ENCODE peak calls at places on chromosomes 16 and 17, in five cellular contexts. M is prostate gland, H is AG10803, Q is endodermal cell, S is heart left ventricle. A is an unnamed sample.
A peak's percentile ranks its signal among the peaks of the same experiment; 100 is the strongest.

GRCh38 chr17:80843741-80844156 is 147.9 kb upstream of the CHMP6 start:
- DNase-seq in M (no peak), H (no peak), Q (no peak), S (peak; percentile 21), A (no peak)

GRCh38 chr16:80198265-80198994 is 342.4 kb upstream of the DYNLRB2 start:
- DNase-seq in M (no peak), H (no peak), Q (peak; percentile 74), S (no peak), A (no peak)

GRCh38 chr16:12187939-12188673 is 211.6 kb downstream of the SNX29 start:
- DNase-seq in M (no peak), H (peak; percentile 81), Q (no peak), S (no peak), A (no peak)

GRCh38 chr16:2828521-2828840 is 1.6 kb upstream of the ZG16B start:
- DNase-seq in M (no peak), H (no peak), Q (no peak), S (no peak), A (no peak)

GRCh38 chr17:43950554-43950953 is 3.2 kb downstream of the PYY start:
- DNase-seq in M (no peak), H (no peak), Q (no peak), S (no peak), A (no peak)

GRCh38 chr17:64472564-64472963 is 23.6 kb downstream of the MILR1 start:
- DNase-seq in M (no peak), H (no peak), Q (no peak), S (no peak), A (no peak)

GRCh38 chr16:86894168-86894567 is 315.8 kb downstream of the FOXL1 start:
- DNase-seq in M (no peak), H (no peak), Q (no peak), S (peak; percentile 31), A (no peak)

GRCh38 chr17:43536236-43537088 is 9.7 kb downstream of the ETV4 start:
- DNase-seq in M (no peak), H (peak; percentile 79), Q (no peak), S (no peak), A (no peak)

GRCh38 chr16:85113913-85114312 is 1.6 kb upstream of the CIBAR2 start:
- DNase-seq in M (no peak), H (no peak), Q (no peak), S (no peak), A (no peak)

GRCh38 chr17:21353326-21354010 is 22.7 kb upstream of the KCNJ12 start:
- DNase-seq in M (no peak), H (peak; percentile 71), Q (no peak), S (peak; percentile 37), A (no peak)

GRCh38 chr17:20944014-20944905 is 98.6 kb downstream of the USP22 start:
- DNase-seq in M (peak; percentile 80), H (no peak), Q (peak; percentile 93), S (no peak), A (peak; percentile 29)

GRCh38 chr17:81509048-81509686 is 3.4 kb downstream of the ACTG1 start:
- DNase-seq in M (no peak), H (no peak), Q (peak; percentile 78), S (no peak), A (no peak)

GRCh38 chr16:67179421-67180080 is 4.2 kb downstream of the MATCAP1 start:
- DNase-seq in M (no peak), H (no peak), Q (peak; percentile 74), S (no peak), A (no peak)

GRCh38 chr16:16096161-16096857 is 127.0 kb downstream of the ABCC6 start:
- DNase-seq in M (peak; percentile 24), H (peak; percentile 75), Q (no peak), S (no peak), A (no peak)

GRCh38 chr17:73340093-73340596 is 28.3 kb upstream of the CDC42EP4 start:
- DNase-seq in M (no peak), H (peak; percentile 94), Q (no peak), S (no peak), A (no peak)

DNA sequence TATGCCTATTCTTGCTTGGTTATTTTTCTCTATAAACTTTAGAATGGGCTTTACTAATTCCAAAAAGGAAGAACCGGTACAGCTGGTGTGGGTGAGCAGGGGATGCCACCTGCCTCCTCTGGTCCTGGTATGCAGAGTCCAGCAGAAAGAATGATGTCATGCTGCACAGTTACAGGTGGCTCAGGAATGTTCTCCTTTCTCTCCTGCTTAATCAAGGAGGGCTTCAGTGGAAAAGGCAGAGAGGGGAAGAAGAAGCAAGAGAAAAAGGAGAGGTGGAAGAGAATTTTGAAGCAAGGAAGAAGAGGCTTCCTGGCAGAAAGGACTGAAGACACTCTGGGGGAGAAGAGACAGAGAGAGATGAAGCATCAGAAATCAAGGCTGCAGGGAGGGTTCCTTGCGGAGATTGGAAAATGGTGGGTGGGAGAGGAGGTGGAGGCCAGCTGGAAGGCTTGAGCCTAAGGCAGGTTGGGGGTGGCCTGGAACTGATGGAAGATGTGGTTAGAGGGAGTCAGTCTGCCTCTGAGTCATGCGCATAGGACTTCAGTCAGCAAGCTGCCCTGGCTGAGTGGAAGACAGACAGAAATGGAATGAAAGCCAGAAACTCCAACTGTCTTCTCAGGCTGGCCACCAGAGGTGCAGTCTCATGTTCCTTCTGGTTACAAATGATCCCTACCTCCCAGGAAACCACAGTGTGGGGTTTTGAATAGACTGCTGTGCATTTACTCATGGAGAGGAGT is 64.6 kb upstream of the CRHR1 start:
- DNase-seq in M (peak; percentile 13), H (peak; percentile 78), Q (peak; percentile 84), S (no peak), A (no peak)
- TF ChIP-seq CTCF in M (peak; percentile 66), H (peak; percentile 69), Q (peak; percentile 71), S (peak; percentile 24), A (no peak)

DNA sequence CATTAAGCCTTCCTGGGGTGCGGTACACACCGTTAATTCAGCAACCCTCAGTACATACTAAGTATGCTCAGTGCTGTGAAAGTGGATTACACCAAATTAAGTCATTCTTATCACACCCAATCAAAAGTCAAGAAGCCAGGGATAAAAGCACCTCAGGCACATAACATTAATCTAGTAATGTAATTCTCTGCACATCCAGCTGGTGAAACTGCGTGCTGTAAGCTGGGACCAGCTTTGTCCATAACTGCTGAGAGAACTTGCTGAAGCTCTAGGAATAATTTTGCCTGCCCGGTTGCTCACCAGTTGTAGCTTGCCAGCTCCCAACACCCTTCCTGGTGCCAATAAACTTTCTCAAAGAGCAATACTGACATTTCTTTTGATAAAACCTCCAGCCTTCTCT is 44.9 kb downstream of the SLC47A1 start:
- DNase-seq in M (no peak), H (no peak), Q (no peak), S (no peak), A (no peak)
- TF ChIP-seq CTCF in M (no peak), H (peak; percentile 4), Q (no peak), S (no peak), A (no peak)

GRCh38 chr16:21684199-21684598 is 20.4 kb downstream of the OTOA start:
- DNase-seq in M (peak; percentile 4), H (no peak), Q (peak; percentile 80), S (no peak), A (no peak)
- TF ChIP-seq CTCF in M (no peak), H (peak; percentile 39), Q (peak; percentile 77), S (peak; percentile 28), A (peak; percentile 50)

DNA sequence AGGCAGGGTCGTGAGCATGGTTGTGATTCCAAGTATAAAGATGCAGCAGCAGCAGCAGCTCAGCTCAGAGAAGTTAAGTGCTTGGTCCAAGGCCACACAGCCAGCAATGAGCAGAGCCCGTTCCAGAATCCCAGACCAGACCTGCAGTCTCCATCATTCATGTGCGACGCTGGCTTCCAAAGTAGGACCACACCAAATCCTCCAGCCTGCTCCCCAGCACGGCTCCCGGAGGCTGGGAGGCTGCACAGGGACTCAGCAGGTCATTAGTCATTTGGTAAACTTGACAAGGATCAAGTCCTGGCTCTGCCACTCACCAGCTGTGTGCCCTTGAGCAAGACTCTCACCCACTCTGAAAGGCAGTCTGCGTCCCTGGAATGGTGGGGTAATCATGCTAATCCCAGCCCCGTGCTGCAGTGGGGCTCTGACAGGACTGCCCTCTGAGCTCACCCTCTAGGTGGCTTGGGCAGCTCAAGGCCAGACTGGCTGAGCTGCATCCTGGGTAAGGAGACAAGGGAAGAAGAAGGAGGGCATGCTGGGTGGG is 95.1 kb upstream of the TMEM132E start:
- DNase-seq in M (no peak), H (no peak), Q (no peak), S (no peak), A (no peak)
- TF ChIP-seq CTCF in M (no peak), H (no peak), Q (no peak), S (no peak), A (no peak)

A was measured in GM13977.